ENCODE peak calls at places on chromosomes 3 and 15, in seven cellular contexts. Q, N, L, W, P, O and A are unnamed samples.
A peak's percentile ranks its signal among the peaks of the same experiment; 100 is the strongest.

GRCh38 chr3:2099028-2099671 is 484 bp downstream of the CNTN4 start:
- DNase-seq in N (no peak), O (no peak), W (no peak), L (peak; percentile 18), P (no peak), Q (no peak), A (no peak)

GRCh38 chr15:40306371-40306770 is 1.4 kb downstream of the PLCB2 start:
- DNase-seq in O (no peak), W (no peak), Q (no peak), P (no peak), N (no peak), L (no peak), A (no peak)

GRCh38 chr3:69907554-69907953 is 92.0 kb upstream of the SAMMSON start:
- DNase-seq in Q (no peak), L (no peak), W (no peak), O (no peak), N (no peak), P (no peak), A (no peak)

GRCh38 chr15:50053457-50053856 is 65.6 kb downstream of the ATP8B4 start:
- DNase-seq in P (no peak), Q (no peak), L (no peak), O (no peak), W (no peak), N (no peak), A (no peak)

GRCh38 chr3:100871307-100871706 is 121.9 kb downstream of the ABI3BP start:
- DNase-seq in O (no peak), P (no peak), W (no peak), N (no peak), L (no peak), Q (no peak), A (no peak)

GRCh38 chr3:129626744-129627349 is 20.4 kb upstream of the PLXND1 start:
- DNase-seq in O (peak; percentile 89), N (peak; percentile 40), W (peak; percentile 90), L (peak; percentile 88), P (peak; percentile 85), Q (peak; percentile 97), A (peak; percentile 74)

GRCh38 chr3:48058089-48058488 is 41.9 kb upstream of the MAP4 start:
- DNase-seq in N (no peak), O (no peak), L (no peak), P (no peak), W (no peak), Q (no peak), A (peak; percentile 16)

GRCh38 chr3:14598143-14598569 is 53.4 kb upstream of the CCDC174 start:
- DNase-seq in O (peak; percentile 43), Q (no peak), L (peak; percentile 27), P (peak; percentile 68), N (no peak), W (no peak), A (peak; percentile 28)

GRCh38 chr15:89184367-89184766 is 37.0 kb downstream of the RLBP1 start:
- DNase-seq in O (no peak), L (no peak), Q (no peak), P (no peak), N (no peak), W (no peak), A (no peak)

GRCh38 chr3:43872301-43872700 is 181.6 kb downstream of the ABHD5 start:
- DNase-seq in Q (peak; percentile 38), O (peak; percentile 48), L (no peak), P (no peak), W (peak; percentile 90), N (no peak), A (peak; percentile 84)

GRCh38 chr3:45596290-45596791 is 1.8 kb downstream of the LIMD1 start:
- DNase-seq in L (no peak), P (no peak), W (no peak), O (no peak), N (no peak), Q (no peak), A (no peak)

GRCh38 chr3:8709287-8709686 is 24.3 kb upstream of the CAV3 start:
- DNase-seq in L (no peak), Q (no peak), O (no peak), P (no peak), W (no peak), N (no peak), A (no peak)

GRCh38 chr3:66253790-66254620 is 33.2 kb downstream of the SLC25A26 start:
- DNase-seq in N (no peak), O (no peak), P (no peak), Q (no peak), W (peak; percentile 18), L (no peak), A (peak; percentile 65)

GRCh38 chr3:80000022-80000421 is 232.2 kb upstream of the ROBO1 start:
- DNase-seq in P (no peak), W (no peak), Q (no peak), O (no peak), L (no peak), N (no peak), A (peak; percentile 56)

GRCh38 chr15:48040166-48040817 is 80.5 kb upstream of the SLC24A5 start:
- DNase-seq in Q (no peak), P (no peak), N (no peak), W (peak; percentile 48), O (no peak), L (no peak), A (no peak)

GRCh38 chr3:39961404-39961693 is 151.9 kb downstream of the MYRIP start:
- DNase-seq in L (no peak), Q (no peak), P (no peak), W (no peak), N (no peak), O (no peak), A (no peak)

GRCh38 chr3:61894988-61895935 is 333.9 kb downstream of the PTPRG start:
- DNase-seq in O (peak; percentile 25), Q (peak; percentile 74), P (peak; percentile 45), L (no peak), N (no peak), W (peak; percentile 90), A (peak; percentile 93)

GRCh38 chr3:28668377-28668721 is 319.7 kb upstream of the AZI2 start:
- DNase-seq in L (no peak), P (no peak), O (no peak), Q (no peak), N (no peak), W (no peak), A (no peak)

GRCh38 chr15:29776859-29777258 is 45.4 kb downstream of the TJP1 start:
- DNase-seq in W (no peak), N (no peak), O (no peak), L (no peak), Q (no peak), P (no peak), A (no peak)

GRCh38 chr3:102177075-102177755 is 257.6 kb upstream of the ZPLD1 start:
- DNase-seq in P (no peak), N (no peak), O (no peak), L (no peak), Q (no peak), W (no peak), A (no peak)

GRCh38 chr3:160132226-160132625 is 93.0 kb upstream of the C3orf80 start:
- DNase-seq in Q (no peak), O (no peak), W (no peak), L (no peak), N (no peak), P (no peak), A (no peak)

GRCh38 chr3:158845748-158846350 is 44.0 kb downstream of the MFSD1 start:
- DNase-seq in P (no peak), Q (peak; percentile 43), O (peak; percentile 50), W (peak; percentile 56), L (peak; percentile 50), N (no peak), A (peak; percentile 30)

GRCh38 chr15:87672309-87672897 is 584.1 kb downstream of the NTRK3 start:
- DNase-seq in L (no peak), W (peak; percentile 43), P (no peak), O (peak; percentile 28), N (no peak), Q (no peak), A (peak; percentile 2)

GRCh38 chr15:80597081-80597480 is 98.0 kb upstream of the ABHD17C start:
- DNase-seq in P (no peak), W (no peak), Q (no peak), O (no peak), L (no peak), N (no peak), A (no peak)

GRCh38 chr3:72445827-72446405 is 402.3 kb downstream of the SHQ1 start:
- DNase-seq in L (no peak), Q (no peak), W (no peak), P (no peak), O (no peak), N (no peak), A (peak; percentile 46)

GRCh38 chr15:54820811-54821210 is 375.9 kb downstream of the RSL24D1 start:
- DNase-seq in N (no peak), O (no peak), L (no peak), W (no peak), Q (no peak), P (no peak), A (no peak)

GRCh38 chr3:134312072-134312872 is 61.6 kb upstream of the RYK start:
- DNase-seq in P (peak; percentile 37), N (no peak), Q (peak; percentile 94), W (peak; percentile 80), O (no peak), L (no peak), A (no peak)